ENCODE peak calls at places on chromosomes 1 and 21, in six cellular contexts. I is memory B cell, T is GM20000, C is neural progenitor cell, U is endothelial cell, O is EL. R is an unnamed sample.

GRCh38 chr1:195806060-195806459 is 802.2 kb downstream of the KCNT2 start:
- DNase-seq in T (no peak), O (no peak), U (no peak), C (no peak), I (no peak), R (no peak)

GRCh38 chr1:150807257-150807637 is 813 bp downstream of the CTSK start:
- DNase-seq in U (no peak), I (no peak), O (peak; percentile 13), C (no peak), T (no peak), R (no peak)

GRCh38 chr1:115322631-115323030 is 15.4 kb downstream of the NGF start:
- DNase-seq in T (no peak), O (peak; percentile 84), C (no peak), I (no peak), U (no peak), R (no peak)

GRCh38 chr1:219834247-219834917 is 94.0 kb downstream of the SLC30A10 start:
- DNase-seq in U (no peak), C (no peak), I (no peak), O (no peak), T (no peak), R (peak; percentile 72)

GRCh38 chr1:170471310-170471839 is 60.6 kb upstream of the GORAB start:
- DNase-seq in T (no peak), U (no peak), I (no peak), C (no peak), O (no peak), R (no peak)

GRCh38 chr1:174800221-174800791 is 199.4 kb upstream of the CACYBP start:
- DNase-seq in U (no peak), T (no peak), I (peak; percentile 23), C (peak; percentile 23), O (no peak), R (peak; percentile 61)

GRCh38 chr1:101738475-101738874 is 258.3 kb downstream of the OLFM3 start:
- DNase-seq in C (no peak), I (no peak), O (peak; percentile 58), T (no peak), U (no peak), R (no peak)

GRCh38 chr1:240091614-240092300 is at the start of gene FMN2:
- DNase-seq in T (peak; percentile 33), I (no peak), C (peak; percentile 88), O (peak; percentile 85), U (peak; percentile 31), R (peak; percentile 88)

GRCh38 chr1:25458550-25459298 is 28.0 kb downstream of the MACO1 start:
- DNase-seq in C (no peak), T (no peak), I (no peak), U (no peak), O (peak; percentile 46), R (no peak)

GRCh38 chr1:179591253-179591591 is 410 bp upstream of the TDRD5 start:
- DNase-seq in C (no peak), I (no peak), O (no peak), T (no peak), U (no peak), R (no peak)

GRCh38 chr1:226572325-226572726 is 23.8 kb downstream of the STUM start:
- DNase-seq in U (no peak), I (no peak), T (no peak), O (no peak), C (no peak), R (no peak)

GRCh38 chr1:61450454-61451213 is 274.3 kb downstream of the TM2D1 start:
- DNase-seq in I (no peak), O (no peak), C (no peak), T (no peak), U (no peak), R (no peak)

GRCh38 chr1:225908013-225908640 is 15.9 kb downstream of the PYCR2 start:
- DNase-seq in C (no peak), O (no peak), T (no peak), U (no peak), I (no peak), R (peak; percentile 43)

GRCh38 chr1:211483896-211484612 is 7.9 kb downstream of the RD3 start:
- DNase-seq in U (no peak), T (no peak), I (no peak), O (no peak), C (no peak), R (no peak)

GRCh38 chr1:236868625-236869467 is 73.8 kb downstream of the MTR start:
- DNase-seq in O (peak; percentile 62), I (no peak), T (peak; percentile 50), U (peak; percentile 51), C (peak; percentile 68), R (peak; percentile 79)

GRCh38 chr21:45590246-45590725 is 48.0 kb upstream of the SLC19A1 start:
- DNase-seq in T (peak; percentile 97), I (peak; percentile 66), O (peak; percentile 18), C (peak; percentile 80), U (peak; percentile 74), R (peak; percentile 91)

GRCh38 chr1:232988572-232989040 is 38.2 kb downstream of the NTPCR start:
- DNase-seq in C (no peak), T (no peak), O (peak; percentile 63), I (no peak), U (no peak), R (no peak)

GRCh38 chr1:78114034-78114956 is 68.5 kb downstream of the GIPC2 start:
- DNase-seq in I (peak; percentile 55), U (peak; percentile 65), C (peak; percentile 80), T (peak; percentile 62), O (peak; percentile 78), R (peak; percentile 82)

GRCh38 chr1:12708956-12709555 is 6.9 kb upstream of the AADACL3 start:
- DNase-seq in C (no peak), T (no peak), U (no peak), O (peak; percentile 1), I (no peak), R (no peak)

GRCh38 chr1:112794654-112795239 is 79.6 kb upstream of the PPM1J start:
- DNase-seq in O (no peak), T (no peak), U (no peak), I (no peak), C (no peak), R (no peak)

GRCh38 chr1:209406111-209406654 is 177.3 kb upstream of the CAMK1G start:
- DNase-seq in O (peak; percentile 36), T (no peak), U (no peak), C (no peak), I (no peak), R (no peak)

GRCh38 chr1:89525169-89525855 is 683 bp downstream of the LRRC8B start:
- DNase-seq in O (no peak), T (peak; percentile 67), U (peak; percentile 30), I (no peak), C (peak; percentile 54), R (peak; percentile 87)

GRCh38 chr1:201302168-201302896 is 19.0 kb downstream of the PKP1 start:
- DNase-seq in I (no peak), O (no peak), C (no peak), U (no peak), T (no peak), R (no peak)

GRCh38 chr1:225653463-225654276 is 747 bp upstream of the ENAH start:
- DNase-seq in I (peak; percentile 37), T (peak; percentile 30), C (peak; percentile 76), O (peak; percentile 77), U (peak; percentile 56), R (peak; percentile 85)

GRCh38 chr1:198179556-198179981 is 22.8 kb downstream of the NEK7 start:
- DNase-seq in I (no peak), T (no peak), U (no peak), O (peak; percentile 46), C (no peak), R (no peak)

GRCh38 chr1:14915356-14916054 is 238.0 kb upstream of the TMEM51 start:
- DNase-seq in C (peak; percentile 72), I (peak; percentile 36), O (peak; percentile 53), T (peak; percentile 71), U (peak; percentile 60), R (peak; percentile 89)

GRCh38 chr1:43451157-43451591 is 2.6 kb downstream of the HYI start:
- DNase-seq in U (no peak), C (no peak), T (no peak), O (no peak), I (no peak), R (peak; percentile 39)

GRCh38 chr1:22383526-22384291 is 67.9 kb upstream of the ZBTB40 start:
- DNase-seq in U (no peak), O (no peak), C (no peak), I (no peak), T (no peak), R (peak; percentile 71)

GRCh38 chr1:57061369-57061768 is 95.6 kb upstream of the C8B start:
- DNase-seq in U (no peak), I (no peak), C (no peak), T (no peak), O (peak; percentile 6), R (no peak)

R was measured in endodermal cell.